ENCODE peak calls at places on chromosomes 11 and 22, in five cellular contexts. E is uterus, Y is sigmoid colon, K is suprapubic skin, J is body of pancreas. C is an unnamed sample.

GRCh38 chr22:24505337-24505736 is 10.2 kb downstream of the UPB1 start:
- DNase-seq in E (no peak), Y (no peak), J (no peak), K (peak; percentile 21), C (no peak)

GRCh38 chr11:3073029-3073435 is 15.8 kb upstream of the CARS1 start:
- DNase-seq in K (no peak), J (no peak), Y (no peak), E (no peak), C (peak; percentile 53)

GRCh38 chr22:48445113-48445827 is 1382.4 kb downstream of the BRD1 start:
- DNase-seq in Y (no peak), J (no peak), E (no peak), K (no peak), C (peak; percentile 41)

GRCh38 chr11:36462321-36462720 is 47.8 kb downstream of the TRAF6 start:
- DNase-seq in J (no peak), K (no peak), Y (no peak), E (no peak), C (no peak)

GRCh38 chr22:41197808-41198585 is 7.1 kb upstream of the L3MBTL2 start:
- DNase-seq in J (peak; percentile 45), K (no peak), E (no peak), Y (no peak), C (peak; percentile 59)

GRCh38 chr11:118263694-118264567 is at the start of gene MPZL2:
- DNase-seq in Y (no peak), J (peak; percentile 87), K (no peak), E (no peak), C (peak; percentile 55)

GRCh38 chr11:129733384-129733783 is 82.3 kb upstream of the TMEM45B start:
- DNase-seq in J (no peak), E (no peak), Y (no peak), K (no peak), C (no peak)

GRCh38 chr11:26106713-26107112 is 225.2 kb upstream of the ANO3 start:
- DNase-seq in J (no peak), E (no peak), K (no peak), Y (no peak), C (no peak)

GRCh38 chr11:38060930-38061329 is 1462.9 kb upstream of the RAG2 start:
- DNase-seq in K (no peak), J (no peak), Y (no peak), E (no peak), C (no peak)

GRCh38 chr11:113106507-113106906 is 145.3 kb downstream of the NCAM1 start:
- DNase-seq in Y (no peak), J (no peak), E (no peak), K (no peak), C (no peak)

GRCh38 chr11:111520565-111520964 is 6.0 kb downstream of the HOATZ start:
- DNase-seq in Y (no peak), E (no peak), K (no peak), J (no peak), C (no peak)

GRCh38 chr11:59857444-59858434 is 8.5 kb downstream of the TCN1 start:
- DNase-seq in J (no peak), K (no peak), E (no peak), Y (no peak), C (no peak)

GRCh38 chr11:119316017-119316728 is 757 bp downstream of the MCAM start:
- DNase-seq in J (peak; percentile 55), E (peak; percentile 57), K (peak; percentile 79), Y (peak; percentile 91), C (no peak)

GRCh38 chr11:82906236-82906635 is 4.7 kb downstream of the DDIAS start:
- DNase-seq in E (no peak), K (no peak), J (no peak), Y (no peak), C (no peak)

GRCh38 chr11:117199061-117199915 is at the start of gene TAGLN:
- DNase-seq in K (no peak), J (peak; percentile 55), Y (peak; percentile 97), E (peak; percentile 94), C (peak; percentile 57)
- TF ChIP-seq POLR2A in K (no peak), J (peak; percentile 41), Y (peak; percentile 86), E (peak; percentile 85), C (no peak)

GRCh38 chr22:38733329-38734202 is 22.2 kb downstream of the SUN2 start:
- DNase-seq in K (no peak), E (peak; percentile 67), Y (peak; percentile 96), J (peak; percentile 81), C (no peak)

GRCh38 chr22:38734203-38735100 is 21.3 kb downstream of the SUN2 start:
- DNase-seq in Y (no peak), J (no peak), E (no peak), K (no peak), C (no peak)

GRCh38 chr22:38731703-38732161 is 24.1 kb downstream of the SUN2 start:
- DNase-seq in E (no peak), K (no peak), J (no peak), Y (no peak), C (no peak)

GRCh38 chr22:38730411-38730871 is 24.7 kb downstream of the GTPBP1 start:
- DNase-seq in J (no peak), Y (no peak), K (no peak), E (no peak), C (peak; percentile 75)

GRCh38 chr22:38732251-38732815 is 23.5 kb downstream of the SUN2 start:
- DNase-seq in Y (no peak), E (no peak), K (no peak), J (peak; percentile 77), C (no peak)
- TF ChIP-seq POLR2A in Y (no peak), E (no peak), K (no peak), J (peak; percentile 48), C (no peak)

GRCh38 chr11:69642549-69642912 is 1.6 kb downstream of the CCND1 start:
- DNase-seq in K (peak; percentile 79), J (no peak), E (no peak), Y (peak; percentile 65), C (no peak)
- TF ChIP-seq POLR2A in K (no peak), J (no peak), E (no peak), Y (no peak), C (peak; percentile 42)

GRCh38 chr11:897226-898159 is 13.1 kb downstream of the CHID1 start:
- DNase-seq in E (no peak), K (no peak), Y (no peak), J (no peak), C (peak; percentile 53)
- TF ChIP-seq POLR2A in E (no peak), K (no peak), Y (no peak), J (no peak), C (no peak)

C was measured in upper lobe of left lung.